ENCODE peak calls at places on chromosomes 3 and 15, in four cellular contexts. M is posterior cingulate gyrus; C is heart right ventricle; Z is activated T-helper 9 cell treated with anti-CD3 and anti-CD28 coated beads, Interleukin-2, amount 50 U/mL, for 16 hours. R is an unnamed sample.
A peak's percentile ranks its signal among the peaks of the same experiment; 100 is the strongest.

GRCh38 chr3:188489639-188490405 is 335.9 kb downstream of the LPP start:
- DNase-seq in M (no peak), C (no peak), Z (no peak), R (no peak)

GRCh38 chr15:63288778-63289378 is 11.5 kb downstream of the APH1B start:
- DNase-seq in M (no peak), C (no peak), Z (no peak), R (peak; percentile 8)

GRCh38 chr3:178777718-178778411 is 241.6 kb downstream of the KCNMB2 start:
- DNase-seq in M (no peak), C (no peak), Z (no peak), R (no peak)

GRCh38 chr15:53458736-53459135 is 300.7 kb downstream of the WDR72 start:
- DNase-seq in M (no peak), C (no peak), Z (no peak), R (no peak)

GRCh38 chr3:75192065-75192658 is 472.0 kb upstream of the FRG2C start:
- DNase-seq in M (no peak), C (peak; percentile 5), Z (peak; percentile 0), R (peak; percentile 59)

GRCh38 chr3:197393711-197394110 is 95.3 kb upstream of the DLG1 start:
- DNase-seq in M (no peak), C (no peak), Z (no peak), R (no peak)

GRCh38 chr15:56040081-56041035 is 46.9 kb upstream of the NEDD4 start:
- DNase-seq in M (no peak), C (peak; percentile 51), Z (no peak), R (no peak)

GRCh38 chr15:51492528-51492927 is 130.0 kb downstream of the DMXL2 start:
- DNase-seq in M (no peak), C (no peak), Z (no peak), R (no peak)

GRCh38 chr3:118629821-118630220 is 404.8 kb downstream of the IGSF11 start:
- DNase-seq in M (no peak), C (no peak), Z (no peak), R (no peak)